ENCODE peak calls at places on chromosomes 5 and 9, in five cellular contexts. I is stimulated activated CD8-positive, alpha-beta memory T cell treated with anti-CD3 and anti-CD28 coated beads, Interleukin-15, amount 100 ng/mL, for 24 hours; M is iris pigment epithelial cell; Y is AG09309; G is RWPE1. F is an unnamed sample.

GRCh38 chr5:61362796-61363364 is 30.8 kb downstream of the ZSWIM6 start:
- DNase-seq in I (no peak), M (peak), Y (no peak), G (no peak), F (no peak)

GRCh38 chr5:118407958-118408357 is 580.4 kb downstream of the DTWD2 start:
- DNase-seq in I (no peak), M (no peak), Y (no peak), G (no peak), F (no peak)

GRCh38 chr5:55191165-55191564 is 18.2 kb upstream of the CDC20B start:
- DNase-seq in I (no peak), M (peak), Y (no peak), G (no peak), F (no peak)

GRCh38 chr5:179226696-179227095 is 118.6 kb downstream of the ADAMTS2 start:
- DNase-seq in I (no peak), M (no peak), Y (no peak), G (no peak), F (no peak)

GRCh38 chr5:168114444-168115017 is 176.9 kb upstream of the WWC1 start:
- DNase-seq in I (no peak), M (peak), Y (no peak), G (peak), F (peak)

GRCh38 chr9:108550111-108550510 is 305.7 kb downstream of the ACTL7B start:
- DNase-seq in I (no peak), M (no peak), Y (no peak), G (no peak), F (no peak)

GRCh38 chr5:61293051-61293450 is 39.0 kb upstream of the ZSWIM6 start:
- DNase-seq in I (no peak), M (no peak), Y (no peak), G (no peak), F (no peak)

GRCh38 chr9:33250458-33250995 is 10.6 kb downstream of the SPINK4 start:
- DNase-seq in I (no peak), M (peak), Y (peak), G (peak), F (no peak)